ENCODE peak calls at places on chromosomes 2 and 18, in four cellular contexts. B, Y, T and K are unnamed samples.

GRCh38 chr18:68533641-68534040 is 181.3 kb downstream of the TMX3 start:
- DNase-seq in B (no peak), Y (no peak), T (no peak), K (no peak)

GRCh38 chr2:71941731-71942575 is 205.7 kb downstream of the CYP26B1 start:
- DNase-seq in B (no peak), Y (no peak), T (no peak), K (no peak)

GRCh38 chr2:151021747-151022450 is 239.8 kb downstream of the RBM43 start:
- DNase-seq in B (no peak), Y (no peak), T (no peak), K (no peak)

GRCh38 chr2:41782306-41783158 is 265.3 kb upstream of the PKDCC start:
- DNase-seq in B (peak), Y (peak), T (peak), K (no peak)

GRCh38 chr2:177589191-177589590 is 196.6 kb downstream of the AGPS start:
- DNase-seq in B (no peak), Y (no peak), T (no peak), K (no peak)

GRCh38 chr2:233118601-233119000 is 58.5 kb downstream of the INPP5D start:
- DNase-seq in B (no peak), Y (no peak), T (no peak), K (no peak)

GRCh38 chr2:20071397-20072383 is 20.3 kb upstream of the LAPTM4A start:
- DNase-seq in B (peak), Y (peak), T (peak), K (no peak)

GRCh38 chr2:212539145-212539880 is 711 bp upstream of the ERBB4 start:
- DNase-seq in B (peak), Y (no peak), T (no peak), K (no peak)

GRCh38 chr2:168687314-168687713 is 115.1 kb upstream of the NOSTRIN start:
- DNase-seq in B (no peak), Y (no peak), T (peak), K (no peak)

GRCh38 chr18:61845212-61845611 is 47.6 kb downstream of the RNF152 start:
- DNase-seq in B (no peak), Y (no peak), T (peak), K (no peak)

GRCh38 chr2:220134756-220135534 is 507.5 kb downstream of the SLC4A3 start:
- DNase-seq in B (no peak), Y (peak), T (peak), K (no peak)

GRCh38 chr2:16755377-16755776 is 89.7 kb upstream of the CYRIA start:
- DNase-seq in B (no peak), Y (no peak), T (no peak), K (no peak)

GRCh38 chr2:14634223-14634884 is 1.8 kb downstream of the LRATD1 start:
- DNase-seq in B (peak), Y (peak), T (peak), K (no peak)

GRCh38 chr18:6249788-6250187 is 164.9 kb downstream of the L3MBTL4 start:
- DNase-seq in B (no peak), Y (no peak), T (no peak), K (no peak)

GRCh38 chr2:64943387-64944150 is 45.6 kb upstream of the SLC1A4 start:
- DNase-seq in B (peak), Y (peak), T (peak), K (no peak)

GRCh38 chr2:177778472-177778871 is 294.1 kb downstream of the PDE11A start:
- DNase-seq in B (no peak), Y (no peak), T (no peak), K (no peak)

GRCh38 chr2:195363496-195363895 is 293.5 kb upstream of the SLC39A10 start:
- DNase-seq in B (no peak), Y (peak), T (peak), K (peak)

GRCh38 chr18:32770651-32771168 is 2.1 kb downstream of the KLHL14 start:
- DNase-seq in B (no peak), Y (no peak), T (no peak), K (no peak)

GRCh38 chr18:32770181-32770650 is 2.6 kb downstream of the KLHL14 start:
- DNase-seq in B (no peak), Y (no peak), T (no peak), K (no peak)

GRCh38 chr18:32772580-32773186 is at the start of gene KLHL14:
- DNase-seq in B (no peak), Y (no peak), T (no peak), K (no peak)

GRCh38 chr18:32771871-32772499 is 838 bp downstream of the KLHL14 start:
- DNase-seq in B (no peak), Y (no peak), T (no peak), K (no peak)

DNA sequence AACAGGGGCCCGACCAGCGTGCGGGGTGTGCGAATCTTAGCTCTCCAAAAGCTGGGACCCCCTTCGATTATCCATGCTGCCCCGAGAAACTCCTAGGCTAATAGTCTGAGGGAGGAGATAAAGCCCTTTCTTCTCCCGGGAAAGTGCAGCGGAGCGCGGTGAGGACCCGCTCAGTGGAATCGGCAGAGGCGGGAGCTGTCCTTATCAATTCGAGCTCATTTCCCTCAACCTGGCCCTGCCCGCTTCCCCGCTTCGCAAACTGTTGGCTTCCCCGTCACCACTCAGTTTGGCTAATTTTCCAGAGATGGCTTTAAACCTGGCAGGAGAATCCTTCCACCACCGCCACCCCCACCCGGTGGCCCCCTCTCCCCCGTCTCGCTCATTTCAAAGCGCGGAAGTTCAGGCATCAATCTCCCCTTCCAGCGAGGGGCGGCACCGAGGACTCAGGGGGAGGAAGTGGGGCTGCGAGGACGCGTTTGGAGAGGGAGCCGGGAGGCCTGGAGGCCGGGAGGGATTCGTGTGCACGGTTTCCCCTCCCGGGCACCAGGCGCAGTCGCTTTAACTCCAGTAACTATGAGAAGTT is 1.6 kb downstream of the KLHL14 start:
- DNase-seq in B (no peak), Y (no peak), T (no peak), K (no peak)
- H3K4me3 ChIP-seq in B (no peak), Y (no peak), T (peak), K (no peak)

DNA sequence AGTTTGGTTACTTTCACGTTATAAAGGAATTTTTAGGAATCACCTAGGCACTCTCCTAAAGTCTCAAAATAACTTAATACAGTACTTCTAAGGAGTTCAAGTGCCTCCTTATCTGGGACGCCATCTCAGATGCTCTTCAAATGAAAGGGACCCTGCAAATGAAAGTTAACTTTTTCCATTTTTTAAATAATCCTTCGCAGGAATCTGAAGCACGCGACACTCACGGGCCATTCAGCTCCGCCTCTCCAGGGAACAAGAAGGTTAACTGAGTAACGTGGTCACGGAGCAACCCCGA is 537 bp upstream of the ZC3H15 start:
- DNase-seq in B (no peak), Y (no peak), T (no peak), K (no peak)
- TF ChIP-seq EZH2 in B (no peak), Y (no peak), T (no peak), K (no peak)

DNA sequence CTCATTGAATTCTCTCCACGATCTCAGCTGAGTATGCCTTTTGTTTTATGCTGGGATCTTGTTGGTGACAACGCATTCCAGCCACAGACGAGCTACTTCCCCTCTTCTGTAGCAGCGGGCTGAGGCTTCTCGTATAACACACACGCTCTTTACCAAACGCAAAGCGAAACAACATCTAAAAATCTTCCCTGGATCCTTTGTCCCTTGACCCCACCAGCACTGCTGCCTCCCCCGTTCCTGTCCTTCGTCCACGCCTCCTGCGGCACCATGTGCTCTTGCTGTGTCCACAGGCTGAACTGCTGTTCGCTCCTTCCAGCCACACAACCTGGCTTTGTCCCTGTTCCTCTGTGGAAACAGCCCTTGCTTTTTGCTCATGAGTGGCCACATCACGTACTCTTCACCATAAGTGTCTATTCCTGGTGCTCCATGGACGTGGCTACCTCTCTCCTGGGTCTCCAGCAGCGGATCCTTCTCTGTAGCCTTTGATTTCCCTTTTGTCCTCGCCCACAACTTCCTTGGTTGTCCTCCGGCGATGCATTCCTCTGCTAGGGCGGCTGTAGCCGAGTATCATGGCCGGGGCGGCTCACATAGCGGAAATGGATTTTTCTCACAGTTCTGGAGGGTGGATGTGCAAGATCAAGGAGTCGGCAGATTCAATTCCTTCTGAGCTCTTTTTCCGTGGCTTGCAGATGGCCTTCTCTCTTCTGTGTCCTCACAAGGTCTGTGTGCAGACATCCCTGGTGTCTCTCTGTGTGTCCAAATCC is 35.5 kb downstream of the ACKR3 start:
- DNase-seq in B (no peak), Y (no peak), T (no peak), K (no peak)
- H3K4me3 ChIP-seq in B (no peak), Y (no peak), T (no peak), K (no peak)

DNA sequence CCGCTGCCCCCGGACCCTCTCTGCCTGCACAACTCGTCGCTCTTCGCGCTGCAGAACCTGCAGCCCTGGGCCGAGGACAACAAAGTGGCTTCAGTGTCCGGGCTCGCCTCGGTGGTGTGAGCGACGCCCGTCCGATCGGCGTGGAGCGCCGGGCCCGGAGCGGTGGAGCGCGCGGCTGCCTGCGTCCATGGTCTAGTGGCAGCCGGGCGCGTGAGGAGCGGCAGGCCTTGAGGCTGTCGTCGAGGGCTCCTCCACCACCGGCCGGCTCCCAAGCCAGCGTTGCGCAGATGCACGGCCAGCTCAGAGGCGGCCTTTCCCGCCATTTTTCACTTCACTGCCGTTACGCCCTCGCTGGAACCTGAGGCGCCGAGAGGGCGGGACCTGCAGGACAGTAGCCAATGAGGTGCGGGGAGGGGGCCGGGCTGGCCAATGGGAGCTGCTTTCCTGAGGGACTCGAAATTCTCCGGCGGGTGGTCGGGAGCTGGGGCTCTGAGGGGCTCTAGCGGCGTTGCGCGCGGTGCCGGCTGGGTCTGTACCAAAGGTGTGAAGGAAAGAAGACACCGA is 1.9 kb downstream of the TLX2 start:
- DNase-seq in B (no peak), Y (no peak), T (no peak), K (no peak)
- TF ChIP-seq EZH2 in B (no peak), Y (peak), T (peak), K (no peak)

DNA sequence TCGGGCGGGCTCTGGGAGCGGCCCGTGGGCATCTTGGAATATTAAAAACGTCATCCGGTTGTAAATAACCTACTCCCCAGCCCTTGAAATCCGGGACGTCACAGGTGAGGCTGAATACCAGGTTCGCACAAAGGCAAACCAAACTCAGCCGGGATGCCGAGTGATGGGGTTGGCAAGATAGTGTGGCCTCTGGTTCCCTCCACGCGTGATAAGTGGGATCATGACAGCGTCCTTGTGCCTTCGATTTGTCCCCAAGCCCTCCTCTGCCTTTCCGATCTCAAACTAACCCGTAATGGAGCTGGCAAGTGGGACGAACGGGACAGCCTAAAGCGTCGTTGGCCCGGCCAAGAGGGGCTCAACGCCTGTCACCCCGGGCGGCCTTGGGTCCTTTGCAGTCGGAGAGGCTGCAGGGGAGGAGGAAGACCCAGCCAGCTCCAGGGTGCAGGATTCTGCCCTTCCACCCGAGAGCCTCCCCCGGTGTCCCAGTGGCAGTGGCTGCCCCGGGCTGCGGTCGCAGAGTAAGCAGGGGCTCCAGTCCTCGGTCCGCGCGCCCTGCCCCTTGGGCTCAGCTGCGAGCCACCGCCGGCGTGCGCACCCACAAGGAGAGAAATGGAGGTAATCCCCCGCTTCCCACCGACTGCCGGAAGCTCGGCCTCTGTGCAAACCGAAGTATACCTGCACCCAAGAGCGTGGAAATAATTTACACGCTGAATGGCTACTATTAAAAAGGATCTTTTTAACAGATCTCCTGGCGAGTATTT is 13.4 kb upstream of the PAX3 start:
- DNase-seq in B (no peak), Y (no peak), T (no peak), K (no peak)
- H3K4me3 ChIP-seq in B (no peak), Y (no peak), T (no peak), K (no peak)

DNA sequence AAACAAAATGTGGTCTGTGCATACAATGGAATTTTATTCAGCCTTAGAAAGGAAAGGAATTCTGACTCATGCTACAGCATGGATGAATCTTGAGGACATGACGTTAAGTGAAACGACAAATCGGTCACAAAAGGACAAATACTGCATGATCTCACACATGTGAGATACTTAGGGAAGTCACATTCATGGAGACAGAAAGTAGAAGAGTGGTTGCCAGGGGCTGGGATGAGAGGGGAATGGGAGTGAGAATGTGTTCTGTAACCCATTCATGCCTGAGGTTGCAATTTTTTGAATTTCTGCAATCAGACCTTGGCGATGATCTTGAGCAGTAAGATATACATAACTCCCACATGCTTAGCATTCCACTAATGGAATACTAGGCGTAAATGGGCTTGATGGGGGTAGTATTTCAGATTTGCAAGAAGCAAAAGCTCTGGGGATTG is 22.0 kb downstream of the FHL2 start:
- DNase-seq in B (no peak), Y (peak), T (peak), K (no peak)
- TF ChIP-seq EZH2 in B (no peak), Y (no peak), T (no peak), K (no peak)

DNA sequence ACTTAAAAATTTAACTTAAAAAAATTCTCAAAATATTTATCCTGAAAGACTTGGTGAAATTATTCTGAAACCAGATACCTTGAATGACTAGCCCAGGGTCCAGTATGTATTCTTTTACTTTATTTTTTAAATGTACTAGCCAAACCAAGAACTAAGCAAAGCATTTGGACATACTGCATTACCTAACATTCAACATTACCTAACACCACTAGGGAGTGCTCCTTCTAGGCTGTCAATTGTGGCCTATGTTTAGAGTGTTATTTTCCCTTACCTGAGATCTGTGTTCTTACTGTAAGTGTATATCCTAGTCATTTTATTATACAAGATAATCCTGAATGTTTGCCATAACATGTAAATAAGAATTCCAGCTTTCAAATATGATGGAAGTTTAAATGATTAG is 496.6 kb downstream of the PTPRM start:
- DNase-seq in B (no peak), Y (no peak), T (no peak), K (no peak)
- H3K4me3 ChIP-seq in B (no peak), Y (no peak), T (no peak), K (no peak)

GRCh38 chr2:238439093-238439849 is 12.5 kb downstream of the ASB1 start:
- DNase-seq in B (peak), Y (peak), T (peak), K (peak)

GRCh38 chr2:238434846-238435751 is 8.4 kb downstream of the ASB1 start:
- DNase-seq in B (no peak), Y (peak), T (no peak), K (no peak)

GRCh38 chr2:238433941-238434845 is 7.5 kb downstream of the ASB1 start:
- DNase-seq in B (no peak), Y (peak), T (peak), K (no peak)

GRCh38 chr2:238433300-238433915 is 6.7 kb downstream of the ASB1 start:
- DNase-seq in B (no peak), Y (no peak), T (no peak), K (no peak)

DNA sequence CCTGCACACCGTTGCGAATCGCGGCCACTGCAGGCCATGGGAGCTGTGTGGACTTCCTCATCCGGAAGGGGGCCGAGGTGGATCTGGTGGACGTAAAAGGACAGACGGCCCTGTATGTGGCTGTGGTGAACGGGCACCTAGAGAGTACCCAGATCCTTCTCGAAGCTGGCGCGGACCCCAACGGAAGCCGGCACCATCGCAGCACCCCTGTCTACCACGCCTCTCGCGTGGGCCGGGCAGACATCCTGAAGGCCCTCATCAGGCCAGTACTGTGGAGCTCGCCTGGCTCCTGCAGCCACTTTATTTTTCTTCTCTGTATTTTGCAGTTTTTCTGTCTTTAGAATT is 9.0 kb downstream of the ASB1 start:
- DNase-seq in B (no peak), Y (no peak), T (no peak), K (no peak)
- TF ChIP-seq EZH2 in B (no peak), Y (no peak), T (no peak), K (no peak)

DNA sequence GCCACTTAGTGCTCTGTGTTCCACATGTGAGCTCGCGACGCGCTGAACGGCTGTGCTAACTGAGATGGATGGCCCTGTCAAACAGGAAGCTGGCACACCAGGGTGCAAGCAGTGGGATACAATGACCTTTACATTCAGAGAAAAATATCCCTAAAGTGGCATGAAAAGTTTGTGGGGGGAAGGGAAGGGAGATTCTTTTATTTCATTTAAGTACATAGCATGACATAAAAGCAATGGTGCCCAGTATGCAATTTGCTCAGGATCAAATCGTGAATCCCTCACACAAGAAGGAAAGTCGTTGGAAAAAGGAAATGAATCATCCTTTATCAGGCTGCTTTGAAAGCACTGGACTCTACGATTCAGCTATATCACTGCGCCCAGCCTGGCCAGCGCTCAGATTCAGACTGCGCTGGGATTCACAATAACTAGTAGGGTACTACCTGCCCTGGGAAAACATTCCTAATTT is 26.0 kb downstream of the SATB2 start:
- DNase-seq in B (no peak), Y (no peak), T (peak), K (no peak)
- H3K4me3 ChIP-seq in B (no peak), Y (no peak), T (peak), K (no peak)